ENCODE peak calls at places on chromosome 6, in ten cellular contexts. One of them, this sample, is unnamed.

GRCh38 chr6:143329323-143329722 is 121.2 kb downstream of the ADAT2 start:
- DNase-seq in fibroblast of the aortic adventitia: no peak
- DNase-seq in HFFc6: no peak
- DNase-seq in heart right ventricle: no peak
- DNase-seq in GM20000: no peak
- DNase-seq in CD14-positive monocyte: no peak
- DNase-seq in H9: no peak
- DNase-seq in OCI-LY7: no peak
- DNase-seq in lower lobe of right lung: no peak
- DNase-seq in neural crest cell: no peak
- DNase-seq in this sample: no peak

GRCh38 chr6:119717942-119718341 is 368.4 kb upstream of the MAN1A1 start:
- DNase-seq in fibroblast of the aortic adventitia: no peak
- DNase-seq in HFFc6: no peak
- DNase-seq in heart right ventricle: no peak
- DNase-seq in GM20000: no peak
- DNase-seq in CD14-positive monocyte: no peak
- DNase-seq in H9: no peak
- DNase-seq in OCI-LY7: no peak
- DNase-seq in lower lobe of right lung: no peak
- DNase-seq in neural crest cell: no peak
- DNase-seq in this sample: no peak

GRCh38 chr6:105431226-105431625 is 28.3 kb upstream of the PREP start:
- DNase-seq in fibroblast of the aortic adventitia: peak
- DNase-seq in HFFc6: peak
- DNase-seq in heart right ventricle: no peak
- DNase-seq in GM20000: peak
- DNase-seq in CD14-positive monocyte: no peak
- DNase-seq in H9: no peak
- DNase-seq in OCI-LY7: peak
- DNase-seq in lower lobe of right lung: no peak
- DNase-seq in neural crest cell: peak
- DNase-seq in this sample: no peak

GRCh38 chr6:156474507-156475120 is 302.6 kb upstream of the ARID1B start:
- DNase-seq in fibroblast of the aortic adventitia: no peak
- DNase-seq in HFFc6: no peak
- DNase-seq in heart right ventricle: no peak
- DNase-seq in GM20000: peak
- DNase-seq in CD14-positive monocyte: no peak
- DNase-seq in H9: no peak
- DNase-seq in OCI-LY7: no peak
- DNase-seq in lower lobe of right lung: no peak
- DNase-seq in neural crest cell: no peak
- DNase-seq in this sample: no peak

GRCh38 chr6:45514454-45514853 is 136.7 kb upstream of the SUPT3H start:
- DNase-seq in fibroblast of the aortic adventitia: no peak
- DNase-seq in HFFc6: no peak
- DNase-seq in heart right ventricle: no peak
- DNase-seq in GM20000: no peak
- DNase-seq in CD14-positive monocyte: no peak
- DNase-seq in H9: no peak
- DNase-seq in OCI-LY7: no peak
- DNase-seq in lower lobe of right lung: no peak
- DNase-seq in neural crest cell: no peak
- DNase-seq in this sample: no peak

GRCh38 chr6:56021943-56022342 is 146.6 kb upstream of the BMP5 start:
- DNase-seq in fibroblast of the aortic adventitia: no peak
- DNase-seq in HFFc6: no peak
- DNase-seq in heart right ventricle: no peak
- DNase-seq in GM20000: no peak
- DNase-seq in CD14-positive monocyte: no peak
- DNase-seq in H9: peak
- DNase-seq in OCI-LY7: no peak
- DNase-seq in lower lobe of right lung: no peak
- DNase-seq in neural crest cell: no peak
- DNase-seq in this sample: no peak

GRCh38 chr6:146950351-146950835 is 253.8 kb upstream of the STXBP5 start:
- DNase-seq in fibroblast of the aortic adventitia: peak
- DNase-seq in HFFc6: no peak
- DNase-seq in heart right ventricle: no peak
- DNase-seq in GM20000: peak
- DNase-seq in CD14-positive monocyte: no peak
- DNase-seq in H9: no peak
- DNase-seq in OCI-LY7: no peak
- DNase-seq in lower lobe of right lung: no peak
- DNase-seq in neural crest cell: no peak
- DNase-seq in this sample: no peak

GRCh38 chr6:136599324-136600011 is 49.2 kb upstream of the MAP7 start:
- DNase-seq in fibroblast of the aortic adventitia: peak
- DNase-seq in HFFc6: no peak
- DNase-seq in heart right ventricle: no peak
- DNase-seq in GM20000: no peak
- DNase-seq in CD14-positive monocyte: no peak
- DNase-seq in H9: no peak
- DNase-seq in OCI-LY7: no peak
- DNase-seq in lower lobe of right lung: no peak
- DNase-seq in neural crest cell: no peak
- DNase-seq in this sample: peak

GRCh38 chr6:44111434-44112417 is 15.5 kb downstream of the MRPL14 start:
- DNase-seq in fibroblast of the aortic adventitia: no peak
- DNase-seq in HFFc6: no peak
- DNase-seq in heart right ventricle: no peak
- DNase-seq in GM20000: no peak
- DNase-seq in CD14-positive monocyte: no peak
- DNase-seq in H9: no peak
- DNase-seq in OCI-LY7: no peak
- DNase-seq in lower lobe of right lung: no peak
- DNase-seq in neural crest cell: no peak
- DNase-seq in this sample: no peak

GRCh38 chr6:167787896-167788530 is 38.7 kb upstream of the AFDN start:
- DNase-seq in fibroblast of the aortic adventitia: no peak
- DNase-seq in HFFc6: no peak
- DNase-seq in heart right ventricle: no peak
- DNase-seq in GM20000: no peak
- DNase-seq in CD14-positive monocyte: no peak
- DNase-seq in H9: no peak
- DNase-seq in OCI-LY7: no peak
- DNase-seq in lower lobe of right lung: no peak
- DNase-seq in neural crest cell: no peak
- DNase-seq in this sample: no peak

GRCh38 chr6:75147512-75147911 is 58.3 kb downstream of the COL12A1 start:
- DNase-seq in fibroblast of the aortic adventitia: peak
- DNase-seq in HFFc6: peak
- DNase-seq in heart right ventricle: no peak
- DNase-seq in GM20000: peak
- DNase-seq in CD14-positive monocyte: no peak
- DNase-seq in H9: no peak
- DNase-seq in OCI-LY7: no peak
- DNase-seq in lower lobe of right lung: no peak
- DNase-seq in neural crest cell: no peak
- DNase-seq in this sample: no peak

GRCh38 chr6:132405143-132405915 is 4.1 kb upstream of the MOXD1 start:
- DNase-seq in fibroblast of the aortic adventitia: peak
- DNase-seq in HFFc6: no peak
- DNase-seq in heart right ventricle: no peak
- DNase-seq in GM20000: peak
- DNase-seq in CD14-positive monocyte: no peak
- DNase-seq in H9: no peak
- DNase-seq in OCI-LY7: no peak
- DNase-seq in lower lobe of right lung: no peak
- DNase-seq in neural crest cell: no peak
- DNase-seq in this sample: no peak

GRCh38 chr6:132968419-132968950 is 154.1 kb downstream of the RPS12 start:
- DNase-seq in fibroblast of the aortic adventitia: no peak
- DNase-seq in HFFc6: no peak
- DNase-seq in heart right ventricle: no peak
- DNase-seq in GM20000: no peak
- DNase-seq in CD14-positive monocyte: no peak
- DNase-seq in H9: no peak
- DNase-seq in OCI-LY7: no peak
- DNase-seq in lower lobe of right lung: no peak
- DNase-seq in neural crest cell: no peak
- DNase-seq in this sample: no peak

GRCh38 chr6:83511901-83512681 is at the start of gene PRSS35:
- DNase-seq in fibroblast of the aortic adventitia: peak
- DNase-seq in HFFc6: peak
- DNase-seq in heart right ventricle: peak
- DNase-seq in GM20000: peak
- DNase-seq in CD14-positive monocyte: no peak
- DNase-seq in H9: peak
- DNase-seq in OCI-LY7: no peak
- DNase-seq in lower lobe of right lung: peak
- DNase-seq in neural crest cell: peak
- DNase-seq in this sample: no peak

GRCh38 chr6:13413466-13413862 is 73.9 kb downstream of the GFOD1 start:
- DNase-seq in fibroblast of the aortic adventitia: peak
- DNase-seq in HFFc6: peak
- DNase-seq in heart right ventricle: no peak
- DNase-seq in GM20000: no peak
- DNase-seq in CD14-positive monocyte: no peak
- DNase-seq in H9: no peak
- DNase-seq in OCI-LY7: no peak
- DNase-seq in lower lobe of right lung: no peak
- DNase-seq in neural crest cell: no peak
- DNase-seq in this sample: peak

GRCh38 chr6:133923938-133924593 is 29.0 kb upstream of the TBPL1 start:
- DNase-seq in fibroblast of the aortic adventitia: peak
- DNase-seq in HFFc6: peak
- DNase-seq in heart right ventricle: no peak
- DNase-seq in GM20000: peak
- DNase-seq in CD14-positive monocyte: no peak
- DNase-seq in H9: peak
- DNase-seq in OCI-LY7: peak
- DNase-seq in lower lobe of right lung: no peak
- DNase-seq in neural crest cell: peak
- DNase-seq in this sample: peak

GRCh38 chr6:90477366-90477765 is 109.5 kb downstream of the MAP3K7 start:
- DNase-seq in fibroblast of the aortic adventitia: no peak
- DNase-seq in HFFc6: no peak
- DNase-seq in heart right ventricle: no peak
- DNase-seq in GM20000: no peak
- DNase-seq in CD14-positive monocyte: no peak
- DNase-seq in H9: no peak
- DNase-seq in OCI-LY7: no peak
- DNase-seq in lower lobe of right lung: no peak
- DNase-seq in neural crest cell: no peak
- DNase-seq in this sample: no peak
- TF ChIP-seq CTCF in fibroblast of the aortic adventitia: no peak
- TF ChIP-seq CTCF in HFFc6: no peak
- TF ChIP-seq CTCF in heart right ventricle: no peak
- TF ChIP-seq CTCF in GM20000: no peak
- TF ChIP-seq CTCF in CD14-positive monocyte: no peak
- TF ChIP-seq CTCF in H9: no peak
- TF ChIP-seq CTCF in OCI-LY7: no peak
- TF ChIP-seq CTCF in lower lobe of right lung: no peak
- TF ChIP-seq CTCF in neural crest cell: no peak
- TF ChIP-seq CTCF in this sample: no peak

DNA sequence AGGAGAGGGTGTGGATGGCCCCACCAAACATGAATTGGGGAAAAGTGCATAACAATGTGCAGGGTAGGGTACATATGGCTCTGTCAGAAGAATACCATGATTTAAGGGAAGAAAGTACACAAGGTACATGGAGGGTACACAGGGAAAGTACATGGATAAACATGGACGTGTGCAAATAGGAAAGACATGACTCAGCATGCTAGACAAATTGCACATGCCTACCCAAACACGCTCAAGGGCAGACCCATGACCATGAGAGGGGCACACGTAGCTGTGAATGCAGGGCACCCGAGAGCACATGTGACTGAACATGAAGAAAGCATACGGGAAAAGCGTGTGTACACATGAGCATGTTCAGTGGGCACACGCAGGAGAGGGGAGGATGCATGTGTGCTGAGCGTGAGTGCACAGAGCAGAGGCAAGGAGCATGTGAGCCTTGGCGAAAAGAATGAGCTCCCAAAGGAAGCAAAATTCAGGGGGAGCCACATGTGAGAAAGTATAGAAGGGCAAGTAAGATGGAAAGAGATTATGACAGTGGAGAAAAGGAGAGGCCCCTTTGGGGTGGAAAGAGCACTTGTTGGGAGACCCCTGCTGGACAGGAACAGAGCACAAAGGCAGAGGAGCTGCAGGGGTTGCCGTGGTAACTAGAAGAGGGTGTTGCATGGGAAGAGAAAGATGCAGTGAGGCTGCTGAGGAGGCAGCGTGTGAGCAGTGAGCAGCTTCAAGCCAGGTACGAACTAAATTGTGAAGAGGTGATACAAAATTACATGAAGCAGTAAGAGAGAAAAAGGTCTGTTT is 17.8 kb downstream of the OR2H2 start:
- DNase-seq in fibroblast of the aortic adventitia: no peak
- DNase-seq in HFFc6: peak
- DNase-seq in heart right ventricle: no peak
- DNase-seq in GM20000: no peak
- DNase-seq in CD14-positive monocyte: no peak
- DNase-seq in H9: peak
- DNase-seq in OCI-LY7: peak
- DNase-seq in lower lobe of right lung: no peak
- DNase-seq in neural crest cell: peak
- DNase-seq in this sample: no peak
- TF ChIP-seq CTCF in fibroblast of the aortic adventitia: no peak
- TF ChIP-seq CTCF in HFFc6: peak
- TF ChIP-seq CTCF in heart right ventricle: no peak
- TF ChIP-seq CTCF in GM20000: peak
- TF ChIP-seq CTCF in CD14-positive monocyte: no peak
- TF ChIP-seq CTCF in H9: peak
- TF ChIP-seq CTCF in OCI-LY7: peak
- TF ChIP-seq CTCF in lower lobe of right lung: no peak
- TF ChIP-seq CTCF in neural crest cell: peak
- TF ChIP-seq CTCF in this sample: peak

GRCh38 chr6:21802611-21802899 is 209.0 kb downstream of the SOX4 start:
- DNase-seq in fibroblast of the aortic adventitia: no peak
- DNase-seq in HFFc6: no peak
- DNase-seq in heart right ventricle: no peak
- DNase-seq in GM20000: no peak
- DNase-seq in CD14-positive monocyte: no peak
- DNase-seq in H9: no peak
- DNase-seq in OCI-LY7: no peak
- DNase-seq in lower lobe of right lung: no peak
- DNase-seq in neural crest cell: no peak
- DNase-seq in this sample: no peak
- TF ChIP-seq CTCF in fibroblast of the aortic adventitia: no peak
- TF ChIP-seq CTCF in HFFc6: no peak
- TF ChIP-seq CTCF in heart right ventricle: no peak
- TF ChIP-seq CTCF in GM20000: no peak
- TF ChIP-seq CTCF in CD14-positive monocyte: no peak
- TF ChIP-seq CTCF in H9: no peak
- TF ChIP-seq CTCF in OCI-LY7: no peak
- TF ChIP-seq CTCF in lower lobe of right lung: no peak
- TF ChIP-seq CTCF in neural crest cell: no peak
- TF ChIP-seq CTCF in this sample: no peak

GRCh38 chr6:12291785-12292604 is 1.8 kb downstream of the EDN1 start:
- DNase-seq in fibroblast of the aortic adventitia: no peak
- DNase-seq in HFFc6: no peak
- DNase-seq in heart right ventricle: no peak
- DNase-seq in GM20000: peak
- DNase-seq in CD14-positive monocyte: no peak
- DNase-seq in H9: peak
- DNase-seq in OCI-LY7: no peak
- DNase-seq in lower lobe of right lung: no peak
- DNase-seq in neural crest cell: no peak
- DNase-seq in this sample: no peak
- TF ChIP-seq CTCF in fibroblast of the aortic adventitia: peak
- TF ChIP-seq CTCF in HFFc6: peak
- TF ChIP-seq CTCF in heart right ventricle: no peak
- TF ChIP-seq CTCF in GM20000: peak
- TF ChIP-seq CTCF in CD14-positive monocyte: peak
- TF ChIP-seq CTCF in H9: peak
- TF ChIP-seq CTCF in OCI-LY7: no peak
- TF ChIP-seq CTCF in lower lobe of right lung: no peak
- TF ChIP-seq CTCF in neural crest cell: no peak
- TF ChIP-seq CTCF in this sample: peak

This sample was measured in AG09319.